ENCODE peak calls at places on chromosomes 7 and 10, in six cellular contexts. M is right atrium auricular region; T is CD4-positive, alpha-beta memory T cell; K is colonic mucosa; I is ovary; G is CD8-positive, alpha-beta memory T cell. B is an unnamed sample.

GRCh38 chr7:139660317-139661042 is 117.3 kb downstream of the HIPK2 start:
- DNase-seq in M (no peak), T (no peak), K (peak; percentile 54), I (no peak), G (no peak), B (no peak)

GRCh38 chr10:52526251-52526823 is 212.3 kb downstream of the DKK1 start:
- DNase-seq in M (no peak), T (no peak), K (no peak), I (no peak), G (no peak), B (no peak)

GRCh38 chr7:116630932-116631449 is 41.0 kb upstream of the MET start:
- DNase-seq in M (peak; percentile 74), T (no peak), K (peak; percentile 88), I (no peak), G (no peak), B (no peak)

GRCh38 chr7:47953822-47954221 is 5.6 kb upstream of the PKD1L1 start:
- DNase-seq in M (no peak), T (no peak), K (no peak), I (no peak), G (no peak), B (no peak)

GRCh38 chr10:116270691-116271592 is 2.1 kb downstream of the GFRA1 start:
- DNase-seq in M (no peak), T (no peak), K (peak; percentile 28), I (peak; percentile 26), G (no peak), B (peak; percentile 82)

GRCh38 chr10:97154162-97154561 is 31.6 kb downstream of the SLIT1 start:
- DNase-seq in M (no peak), T (no peak), K (no peak), I (no peak), G (no peak), B (no peak)

GRCh38 chr7:6438427-6438826 is 9.3 kb downstream of the DAGLB start:
- DNase-seq in M (no peak), T (no peak), K (no peak), I (no peak), G (no peak), B (no peak)

GRCh38 chr10:69840773-69841172 is 39.1 kb downstream of the COL13A1 start:
- DNase-seq in M (no peak), T (no peak), K (no peak), I (no peak), G (no peak), B (no peak)

GRCh38 chr10:66837990-66838389 is 87.8 kb upstream of the LRRTM3 start:
- DNase-seq in M (no peak), T (no peak), K (no peak), I (no peak), G (no peak), B (no peak)

GRCh38 chr7:140707132-140707531 is 10.6 kb downstream of the NDUFB2 start:
- DNase-seq in M (no peak), T (no peak), K (no peak), I (no peak), G (no peak), B (no peak)

GRCh38 chr10:125061557-125062243 is 98.7 kb downstream of the CTBP2 start:
- DNase-seq in M (no peak), T (no peak), K (no peak), I (no peak), G (no peak), B (no peak)
- H3K27me3 ChIP-seq in M (no peaks in the 10 kb centered on the region), T (no peaks in the 10 kb centered on the region), K (no peaks in the 10 kb centered on the region), I (no peaks in the 10 kb centered on the region), G (no peaks in the 10 kb centered on the region), B (no peaks in the 10 kb centered on the region)

GRCh38 chr10:86968994-86969355 is 693 bp downstream of the ADIRF start:
- DNase-seq in M (peak; percentile 59), T (no peak), K (no peak), I (peak; percentile 60), G (no peak), B (no peak)

GRCh38 chr10:86967481-86967941 is 771 bp upstream of the ADIRF start:
- DNase-seq in M (peak; percentile 57), T (no peak), K (peak; percentile 26), I (peak; percentile 44), G (no peak), B (no peak)

GRCh38 chr10:86969421-86970041 is 1.2 kb downstream of the ADIRF start:
- DNase-seq in M (no peak), T (no peak), K (no peak), I (peak; percentile 60), G (no peak), B (peak; percentile 36)

GRCh38 chr10:86970152-86970886 is 2.0 kb downstream of the ADIRF start:
- DNase-seq in M (peak; percentile 89), T (no peak), K (peak; percentile 66), I (peak; percentile 87), G (no peak), B (peak; percentile 89)

GRCh38 chr10:86968271-86968993 is at the start of gene ADIRF:
- DNase-seq in M (peak; percentile 71), T (no peak), K (peak; percentile 82), I (peak; percentile 78), G (no peak), B (peak; percentile 50)
- H3K4me3 ChIP-seq in M (peak within 1 kb of the TSS; percentile 60), T (no peak within 1 kb of the TSS), K (peak within 1 kb of the TSS; percentile 39), I (peak within 1 kb of the TSS; percentile 71), G (no peak within 1 kb of the TSS), B (no peak within 1 kb of the TSS)

DNA sequence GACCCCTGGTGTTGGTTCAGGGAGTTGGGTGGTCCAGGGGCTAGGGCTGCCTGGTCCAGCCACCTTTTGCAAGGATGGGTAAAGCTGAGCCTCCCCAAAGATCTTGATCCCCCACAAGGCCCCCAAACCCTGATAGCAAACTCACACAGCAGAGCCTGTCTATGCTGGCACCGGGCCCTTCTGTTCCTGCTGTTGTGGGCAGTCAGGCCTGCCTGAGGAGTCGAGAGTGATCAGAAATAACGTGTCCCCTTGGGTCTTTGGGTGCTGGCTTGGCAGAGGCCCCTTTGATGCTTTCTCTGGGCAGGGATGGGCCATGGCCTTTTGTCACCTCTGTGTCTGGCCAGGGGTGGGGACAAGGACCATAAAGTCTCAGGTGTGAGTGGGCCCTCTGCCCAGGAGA is 715 bp upstream of the MUC12 start:
- DNase-seq in M (no peak), T (no peak), K (peak; percentile 53), I (no peak), G (no peak), B (peak; percentile 42)
- H3K27me3 ChIP-seq in M (peaks cover 16% of the 10 kb centered on the region), T (peaks cover 38% of the 10 kb centered on the region), K (peaks cover 17% of the 10 kb centered on the region), I (peaks cover 3% of the 10 kb centered on the region), G (peaks cover 38% of the 10 kb centered on the region), B (peaks cover 21% of the 10 kb centered on the region)

DNA sequence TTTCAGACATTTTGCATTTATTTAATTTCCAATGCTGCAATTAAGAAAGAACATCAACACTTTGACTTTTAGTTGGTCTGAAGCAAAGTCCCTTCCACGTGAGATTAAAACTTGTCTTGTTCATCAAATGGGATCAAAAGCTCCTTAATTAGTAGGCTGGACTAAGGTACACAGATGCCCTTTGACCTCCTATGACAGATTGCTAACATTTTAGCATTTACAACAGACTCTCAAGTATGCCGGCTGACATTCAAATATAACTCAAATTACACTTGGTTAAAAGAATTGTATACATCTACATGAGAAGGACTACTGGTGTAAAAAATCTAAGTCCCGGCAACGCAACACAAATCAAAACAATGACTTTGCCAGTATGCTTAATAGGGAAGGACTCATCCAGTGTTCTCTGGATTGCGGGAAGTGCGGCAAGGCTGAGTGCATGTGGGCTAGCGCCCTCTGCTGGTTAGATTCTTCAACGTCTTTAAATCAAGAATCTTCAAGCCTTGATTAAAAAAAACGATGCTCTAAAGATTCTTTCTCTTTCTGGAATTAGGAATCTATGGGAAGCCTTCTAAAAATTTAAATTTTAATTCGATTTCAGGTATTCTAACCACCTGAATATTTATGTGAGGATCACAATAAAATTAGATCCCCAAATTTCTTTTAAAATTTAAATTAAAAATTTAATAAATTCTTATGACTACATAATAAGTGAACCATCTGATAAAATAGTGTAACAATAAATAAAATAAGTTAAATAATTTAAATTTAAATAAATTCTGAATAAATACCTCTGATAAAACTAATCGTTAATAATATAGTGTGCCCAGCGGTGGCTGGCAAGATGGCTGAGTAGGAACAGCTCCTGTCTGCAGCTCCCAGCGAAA is 444.7 kb downstream of the DGKB start:
- DNase-seq in M (peak; percentile 76), T (peak; percentile 47), K (peak; percentile 69), I (peak; percentile 19), G (peak; percentile 30), B (peak; percentile 2)
- H3K4me3 ChIP-seq in M (no peak overlapping the region), T (no peak overlapping the region), K (no peak overlapping the region), I (no peak overlapping the region), G (no peak overlapping the region), B (no peak overlapping the region)

GRCh38 chr7:11127988-11128387 is 154.3 kb downstream of the PHF14 start:
- DNase-seq in M (no peak), T (no peak), K (no peak), I (no peak), G (no peak), B (no peak)
- H3K27me3 ChIP-seq in M (no peaks in the 10 kb centered on the region), T (no peaks in the 10 kb centered on the region), K (no peaks in the 10 kb centered on the region), I (no peaks in the 10 kb centered on the region), G (no peaks in the 10 kb centered on the region), B (no peaks in the 10 kb centered on the region)

GRCh38 chr10:86511027-86511865 is 10.3 kb downstream of the WAPL start:
- DNase-seq in M (no peak), T (no peak), K (no peak), I (no peak), G (no peak), B (no peak)
- H3K4me3 ChIP-seq in M (no peak overlapping the region), T (no peak overlapping the region), K (no peak overlapping the region), I (no peak overlapping the region), G (no peak overlapping the region), B (no peak overlapping the region)

DNA sequence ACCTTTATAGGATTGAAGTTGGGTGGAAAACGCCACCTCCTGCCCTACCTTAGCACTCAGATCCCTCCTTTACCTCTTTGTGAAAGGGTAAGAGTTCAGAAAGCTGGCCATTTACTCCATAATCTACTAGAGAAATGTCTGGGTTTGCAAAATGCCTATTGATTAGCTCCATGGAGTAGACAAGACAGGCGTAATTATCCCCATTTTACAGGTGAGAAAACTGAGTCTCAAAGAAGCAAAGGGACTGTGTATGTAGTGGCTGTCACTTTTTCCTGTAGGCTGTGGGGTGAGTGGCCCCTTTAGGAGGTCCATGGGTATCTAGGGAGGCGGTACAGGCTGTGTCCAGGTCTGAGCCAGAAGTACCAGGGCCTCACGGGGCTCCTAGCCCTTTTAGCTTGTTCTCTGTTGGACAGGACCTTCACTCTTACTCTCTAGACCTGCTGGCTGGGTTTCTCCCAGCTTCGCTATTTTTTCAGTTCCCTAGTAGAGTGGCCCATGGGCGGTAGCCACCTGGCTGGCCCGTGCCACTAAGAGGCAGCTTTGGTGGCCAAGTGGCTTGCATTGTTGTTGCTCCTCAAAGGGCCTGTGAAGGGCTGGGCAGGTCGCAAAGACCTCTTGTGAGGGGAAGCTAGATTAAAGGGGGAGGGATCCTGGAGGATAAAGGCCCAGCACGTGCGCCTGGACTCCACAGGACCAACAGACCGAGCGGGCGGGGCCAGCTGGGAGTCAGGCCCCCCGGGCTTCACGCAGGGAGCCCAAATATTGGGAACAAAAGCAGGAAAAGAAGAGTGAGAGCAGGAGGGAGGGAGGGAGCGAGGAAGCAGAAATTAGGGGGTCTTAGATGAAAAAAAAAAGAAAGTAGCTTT is 4.7 kb upstream of the PAX2 start:
- DNase-seq in M (no peak), T (no peak), K (no peak), I (no peak), G (no peak), B (peak; percentile 87)
- H3K27me3 ChIP-seq in M (peaks cover 78% of the 10 kb centered on the region), T (peaks cover 62% of the 10 kb centered on the region), K (peaks cover 94% of the 10 kb centered on the region), I (peaks cover 5% of the 10 kb centered on the region), G (peaks cover 71% of the 10 kb centered on the region), B (peaks cover 96% of the 10 kb centered on the region)

B was measured in H7.